ENCODE peak calls at places on chromosome 17, in eight cellular contexts. One of them, this sample, is unnamed.

GRCh38 chr17:38922538-38923291 is 2.7 kb upstream of the LASP1NB start:
- DNase-seq in body of pancreas: peak
- DNase-seq in cardiac muscle cell: peak
- DNase-seq in mammary epithelial cell: peak
- DNase-seq in neural progenitor cell: peak
- DNase-seq in adrenal gland: peak
- DNase-seq in dorsolateral prefrontal cortex: no peak
- DNase-seq in stomach: peak
- DNase-seq in this sample: peak

GRCh38 chr17:54948380-54948779 is 20.1 kb downstream of the COX11 start:
- DNase-seq in mammary epithelial cell: peak
- DNase-seq in adrenal gland: no peak
- DNase-seq in dorsolateral prefrontal cortex: no peak
- DNase-seq in body of pancreas: no peak
- DNase-seq in stomach: no peak
- DNase-seq in cardiac muscle cell: peak
- DNase-seq in neural progenitor cell: no peak
- DNase-seq in this sample: no peak

GRCh38 chr17:17815436-17816200 is 21.2 kb downstream of the SREBF1 start:
- DNase-seq in neural progenitor cell: no peak
- DNase-seq in dorsolateral prefrontal cortex: no peak
- DNase-seq in mammary epithelial cell: no peak
- DNase-seq in stomach: no peak
- DNase-seq in adrenal gland: no peak
- DNase-seq in cardiac muscle cell: no peak
- DNase-seq in body of pancreas: no peak
- DNase-seq in this sample: no peak

GRCh38 chr17:57045868-57046671 is 39.0 kb upstream of the AKAP1 start:
- DNase-seq in dorsolateral prefrontal cortex: no peak
- DNase-seq in body of pancreas: peak
- DNase-seq in stomach: peak
- DNase-seq in neural progenitor cell: no peak
- DNase-seq in adrenal gland: no peak
- DNase-seq in cardiac muscle cell: no peak
- DNase-seq in mammary epithelial cell: peak
- DNase-seq in this sample: no peak

GRCh38 chr17:41369023-41369422 is 590 bp downstream of the KRT33B start:
- DNase-seq in neural progenitor cell: no peak
- DNase-seq in mammary epithelial cell: no peak
- DNase-seq in dorsolateral prefrontal cortex: no peak
- DNase-seq in body of pancreas: no peak
- DNase-seq in adrenal gland: no peak
- DNase-seq in cardiac muscle cell: no peak
- DNase-seq in stomach: no peak
- DNase-seq in this sample: no peak

GRCh38 chr17:47066095-47066494 is 87.0 kb upstream of the RPRML start:
- DNase-seq in dorsolateral prefrontal cortex: no peak
- DNase-seq in mammary epithelial cell: no peak
- DNase-seq in body of pancreas: no peak
- DNase-seq in stomach: no peak
- DNase-seq in adrenal gland: no peak
- DNase-seq in neural progenitor cell: peak
- DNase-seq in cardiac muscle cell: peak
- DNase-seq in this sample: no peak

GRCh38 chr17:27199948-27200347 is 94.0 kb upstream of the WSB1 start:
- DNase-seq in stomach: no peak
- DNase-seq in neural progenitor cell: no peak
- DNase-seq in mammary epithelial cell: peak
- DNase-seq in dorsolateral prefrontal cortex: no peak
- DNase-seq in body of pancreas: no peak
- DNase-seq in adrenal gland: no peak
- DNase-seq in cardiac muscle cell: peak
- DNase-seq in this sample: no peak

GRCh38 chr17:66675991-66676371 is 158.9 kb upstream of the CACNG5 start:
- DNase-seq in body of pancreas: no peak
- DNase-seq in dorsolateral prefrontal cortex: no peak
- DNase-seq in mammary epithelial cell: no peak
- DNase-seq in neural progenitor cell: no peak
- DNase-seq in cardiac muscle cell: no peak
- DNase-seq in stomach: peak
- DNase-seq in adrenal gland: no peak
- DNase-seq in this sample: no peak

GRCh38 chr17:20010886-20011402 is 1.8 kb downstream of the SPECC1 start:
- DNase-seq in mammary epithelial cell: no peak
- DNase-seq in stomach: no peak
- DNase-seq in neural progenitor cell: no peak
- DNase-seq in adrenal gland: no peak
- DNase-seq in cardiac muscle cell: no peak
- DNase-seq in dorsolateral prefrontal cortex: no peak
- DNase-seq in body of pancreas: no peak
- DNase-seq in this sample: no peak

GRCh38 chr17:20009302-20010098 is at the start of gene SPECC1:
- DNase-seq in stomach: peak
- DNase-seq in mammary epithelial cell: peak
- DNase-seq in adrenal gland: peak
- DNase-seq in body of pancreas: peak
- DNase-seq in cardiac muscle cell: no peak
- DNase-seq in neural progenitor cell: peak
- DNase-seq in dorsolateral prefrontal cortex: no peak
- DNase-seq in this sample: peak

GRCh38 chr17:20010099-20010863 is 1.1 kb downstream of the SPECC1 start:
- DNase-seq in mammary epithelial cell: peak
- DNase-seq in adrenal gland: no peak
- DNase-seq in body of pancreas: peak
- DNase-seq in stomach: peak
- DNase-seq in dorsolateral prefrontal cortex: peak
- DNase-seq in cardiac muscle cell: peak
- DNase-seq in neural progenitor cell: peak
- DNase-seq in this sample: peak

GRCh38 chr17:20008242-20009051 is 712 bp upstream of the SPECC1 start:
- DNase-seq in mammary epithelial cell: peak
- DNase-seq in stomach: no peak
- DNase-seq in neural progenitor cell: peak
- DNase-seq in body of pancreas: peak
- DNase-seq in adrenal gland: peak
- DNase-seq in cardiac muscle cell: no peak
- DNase-seq in dorsolateral prefrontal cortex: no peak
- DNase-seq in this sample: peak

GRCh38 chr17:20009052-20009301 is 182 bp upstream of the SPECC1 start:
- DNase-seq in mammary epithelial cell: no peak
- DNase-seq in stomach: no peak
- DNase-seq in body of pancreas: no peak
- DNase-seq in neural progenitor cell: no peak
- DNase-seq in dorsolateral prefrontal cortex: peak
- DNase-seq in adrenal gland: no peak
- DNase-seq in cardiac muscle cell: peak
- DNase-seq in this sample: no peak
- TF ChIP-seq CTCF in mammary epithelial cell: no peak
- TF ChIP-seq CTCF in stomach: no peak
- TF ChIP-seq CTCF in body of pancreas: no peak
- TF ChIP-seq CTCF in neural progenitor cell: no peak
- TF ChIP-seq CTCF in dorsolateral prefrontal cortex: no peak
- TF ChIP-seq CTCF in adrenal gland: peak
- TF ChIP-seq CTCF in cardiac muscle cell: peak
- TF ChIP-seq CTCF in this sample: peak

GRCh38 chr17:7236808-7237207 is 2.4 kb downstream of the PHF23 start:
- DNase-seq in neural progenitor cell: no peak
- DNase-seq in adrenal gland: no peak
- DNase-seq in body of pancreas: no peak
- DNase-seq in cardiac muscle cell: no peak
- DNase-seq in dorsolateral prefrontal cortex: no peak
- DNase-seq in stomach: no peak
- DNase-seq in mammary epithelial cell: no peak
- DNase-seq in this sample: no peak

GRCh38 chr17:7237266-7237760 is 1.9 kb downstream of the PHF23 start:
- DNase-seq in mammary epithelial cell: no peak
- DNase-seq in stomach: no peak
- DNase-seq in dorsolateral prefrontal cortex: no peak
- DNase-seq in body of pancreas: no peak
- DNase-seq in adrenal gland: no peak
- DNase-seq in neural progenitor cell: no peak
- DNase-seq in cardiac muscle cell: no peak
- DNase-seq in this sample: no peak

GRCh38 chr17:7237761-7238417 is 1.4 kb downstream of the PHF23 start:
- DNase-seq in body of pancreas: peak
- DNase-seq in dorsolateral prefrontal cortex: peak
- DNase-seq in adrenal gland: peak
- DNase-seq in stomach: peak
- DNase-seq in mammary epithelial cell: peak
- DNase-seq in cardiac muscle cell: peak
- DNase-seq in neural progenitor cell: peak
- DNase-seq in this sample: peak

GRCh38 chr17:7234100-7235012 is at the start of gene DVL2:
- DNase-seq in neural progenitor cell: peak
- DNase-seq in cardiac muscle cell: peak
- DNase-seq in dorsolateral prefrontal cortex: peak
- DNase-seq in mammary epithelial cell: peak
- DNase-seq in adrenal gland: peak
- DNase-seq in stomach: peak
- DNase-seq in body of pancreas: peak
- DNase-seq in this sample: peak

DNA sequence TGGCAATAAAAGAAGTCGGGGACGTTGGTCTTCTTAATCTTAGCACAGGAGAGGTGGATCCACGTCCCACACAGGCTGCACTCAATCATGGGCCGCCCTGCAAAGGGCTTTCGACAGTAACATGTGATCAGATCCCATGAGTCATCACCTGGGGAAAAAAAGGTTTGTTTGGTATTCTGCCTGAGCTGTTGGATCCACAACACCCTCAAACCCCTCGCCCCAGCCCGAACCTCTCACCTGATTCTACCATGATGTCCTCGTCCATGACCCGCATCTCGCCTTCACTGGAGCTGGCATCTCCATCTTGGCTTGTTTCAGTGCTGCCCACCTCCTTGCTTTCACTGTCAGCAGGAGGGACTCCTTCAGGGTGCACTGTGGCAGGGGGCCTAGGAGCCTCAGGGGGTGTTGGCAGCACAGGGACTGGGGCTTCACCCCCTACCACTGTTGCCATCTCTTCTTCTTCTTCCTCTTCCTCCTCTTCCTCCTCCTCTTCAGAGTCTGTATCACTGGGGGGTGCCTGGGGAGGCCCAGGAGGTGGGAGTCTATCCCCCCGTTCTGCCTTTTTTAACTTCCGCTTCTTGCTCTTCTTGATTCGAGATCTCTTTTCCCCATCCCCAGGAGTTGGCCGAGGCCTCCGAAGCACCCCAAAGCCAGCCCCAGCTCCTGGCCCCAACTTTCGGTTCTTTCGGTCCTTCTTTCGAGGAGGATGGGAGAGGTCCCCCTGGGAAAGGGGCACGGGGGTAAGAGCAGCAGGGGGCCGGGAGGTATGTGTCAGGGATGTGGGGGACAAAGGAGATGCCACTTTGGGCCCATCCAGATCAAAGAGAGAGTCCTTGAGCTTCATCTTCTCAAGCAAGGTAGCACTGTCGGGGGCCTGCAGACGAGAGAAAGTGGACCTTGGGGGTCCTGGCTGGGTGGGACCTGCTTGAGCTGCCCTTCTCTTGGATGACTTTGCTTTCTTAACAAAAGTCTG is 1.7 kb upstream of the DVL2 start:
- DNase-seq in dorsolateral prefrontal cortex: no peak
- DNase-seq in neural progenitor cell: no peak
- DNase-seq in body of pancreas: no peak
- DNase-seq in stomach: no peak
- DNase-seq in adrenal gland: no peak
- DNase-seq in cardiac muscle cell: peak
- DNase-seq in mammary epithelial cell: peak
- DNase-seq in this sample: peak
- H3K4me3 ChIP-seq in dorsolateral prefrontal cortex: peak
- H3K4me3 ChIP-seq in neural progenitor cell: no peak
- H3K4me3 ChIP-seq in body of pancreas: no peak
- H3K4me3 ChIP-seq in stomach: peak
- H3K4me3 ChIP-seq in adrenal gland: no peak
- H3K4me3 ChIP-seq in cardiac muscle cell: no peak
- H3K4me3 ChIP-seq in mammary epithelial cell: no peak
- H3K4me3 ChIP-seq in this sample: no peak

GRCh38 chr17:40291311-40291710 is 3.6 kb downstream of the CDC6 start:
- DNase-seq in adrenal gland: no peak
- DNase-seq in body of pancreas: no peak
- DNase-seq in mammary epithelial cell: no peak
- DNase-seq in neural progenitor cell: no peak
- DNase-seq in cardiac muscle cell: no peak
- DNase-seq in dorsolateral prefrontal cortex: no peak
- DNase-seq in stomach: no peak
- DNase-seq in this sample: no peak

GRCh38 chr17:40295471-40296457 is 8.1 kb downstream of the CDC6 start:
- DNase-seq in neural progenitor cell: no peak
- DNase-seq in stomach: no peak
- DNase-seq in dorsolateral prefrontal cortex: no peak
- DNase-seq in mammary epithelial cell: no peak
- DNase-seq in body of pancreas: no peak
- DNase-seq in adrenal gland: no peak
- DNase-seq in cardiac muscle cell: no peak
- DNase-seq in this sample: no peak

GRCh38 chr17:40290629-40291296 is 3.1 kb downstream of the CDC6 start:
- DNase-seq in adrenal gland: peak
- DNase-seq in cardiac muscle cell: peak
- DNase-seq in dorsolateral prefrontal cortex: no peak
- DNase-seq in body of pancreas: peak
- DNase-seq in stomach: peak
- DNase-seq in neural progenitor cell: peak
- DNase-seq in mammary epithelial cell: peak
- DNase-seq in this sample: no peak

GRCh38 chr17:40297511-40297910 is 9.8 kb downstream of the CDC6 start:
- DNase-seq in adrenal gland: no peak
- DNase-seq in neural progenitor cell: no peak
- DNase-seq in stomach: no peak
- DNase-seq in body of pancreas: no peak
- DNase-seq in dorsolateral prefrontal cortex: no peak
- DNase-seq in mammary epithelial cell: no peak
- DNase-seq in cardiac muscle cell: no peak
- DNase-seq in this sample: no peak

DNA sequence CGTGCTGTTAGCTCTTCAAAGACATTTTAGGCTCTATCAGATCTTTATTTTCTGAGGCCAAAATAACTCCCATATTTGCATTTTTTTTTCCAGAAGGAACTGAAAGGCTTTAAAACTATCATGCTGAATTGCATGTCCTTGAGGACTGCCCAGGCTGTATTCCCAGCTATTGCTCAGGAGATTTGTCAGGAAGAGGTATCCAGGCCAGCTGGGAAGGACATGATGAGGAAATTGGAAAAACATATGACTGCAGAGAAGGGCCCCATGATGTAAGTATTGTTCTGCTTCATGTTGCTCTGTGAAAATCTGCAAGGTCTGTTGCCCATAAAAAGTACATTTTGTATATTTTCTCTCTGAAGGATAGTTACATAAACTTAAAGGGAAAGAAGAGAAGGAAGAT is 5.7 kb downstream of the CDC6 start:
- DNase-seq in mammary epithelial cell: no peak
- DNase-seq in dorsolateral prefrontal cortex: no peak
- DNase-seq in neural progenitor cell: no peak
- DNase-seq in adrenal gland: no peak
- DNase-seq in stomach: no peak
- DNase-seq in cardiac muscle cell: peak
- DNase-seq in body of pancreas: no peak
- DNase-seq in this sample: peak
- H3K27ac ChIP-seq in mammary epithelial cell: no peak
- H3K27ac ChIP-seq in dorsolateral prefrontal cortex: no peak
- H3K27ac ChIP-seq in neural progenitor cell: no peak
- H3K27ac ChIP-seq in adrenal gland: peak
- H3K27ac ChIP-seq in stomach: no peak
- H3K27ac ChIP-seq in cardiac muscle cell: no peak
- H3K27ac ChIP-seq in body of pancreas: no peak
- H3K27ac ChIP-seq in this sample: no peak

DNA sequence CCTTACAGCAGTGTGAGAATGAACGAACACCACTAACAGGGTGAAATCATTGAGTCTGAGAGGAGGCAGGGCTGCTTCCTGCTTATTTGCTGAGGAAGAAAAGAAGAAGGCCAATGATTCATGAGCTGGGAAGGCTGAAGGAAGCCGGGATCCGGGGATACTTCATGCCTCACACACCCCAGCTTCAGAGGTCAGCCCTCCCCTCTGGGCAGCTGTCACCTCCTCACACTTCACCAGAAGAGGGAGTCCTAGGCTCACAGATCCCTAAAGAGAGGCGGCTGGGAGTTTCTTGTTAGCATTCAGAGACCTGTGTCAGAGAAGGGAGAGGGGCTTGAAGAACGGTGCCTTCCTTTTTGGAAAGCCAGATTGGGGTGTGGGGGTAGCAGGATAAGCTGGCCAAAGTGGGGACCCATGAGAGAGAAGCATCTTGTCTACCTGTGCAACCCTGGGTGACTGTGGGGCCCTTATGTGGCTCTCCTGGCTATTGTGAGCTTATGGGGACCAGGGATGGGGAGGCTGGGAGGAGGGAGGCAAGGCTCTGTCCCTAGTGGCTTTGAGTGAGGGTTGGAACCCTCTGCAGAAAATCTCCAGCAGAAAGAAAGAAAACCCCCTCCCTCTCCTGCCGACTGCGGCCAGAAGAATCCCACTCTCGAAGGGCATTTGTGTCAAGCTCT is 94.6 kb downstream of the RGS9 start:
- DNase-seq in cardiac muscle cell: peak
- DNase-seq in neural progenitor cell: peak
- DNase-seq in stomach: peak
- DNase-seq in body of pancreas: peak
- DNase-seq in adrenal gland: peak
- DNase-seq in dorsolateral prefrontal cortex: no peak
- DNase-seq in mammary epithelial cell: peak
- DNase-seq in this sample: no peak
- TF ChIP-seq CTCF in cardiac muscle cell: peak
- TF ChIP-seq CTCF in neural progenitor cell: peak
- TF ChIP-seq CTCF in stomach: peak
- TF ChIP-seq CTCF in body of pancreas: peak
- TF ChIP-seq CTCF in adrenal gland: peak
- TF ChIP-seq CTCF in dorsolateral prefrontal cortex: peak
- TF ChIP-seq CTCF in mammary epithelial cell: peak
- TF ChIP-seq CTCF in this sample: peak

This sample was measured in ovary.